ENCODE peak calls at places on chromosomes 6 and 20, in eight cellular contexts. L is endothelial cell, J is amniotic stem cell, O is AML-193, X is HTR-8/SVneo, F is fibroblast of the aortic adventitia, G is AG09319, P is HEK293T. S is an unnamed sample.

GRCh38 chr6:26553739-26554668 is 15.8 kb downstream of the HMGN4 start:
- DNase-seq in L (peak; percentile 79), J (peak; percentile 81), O (peak; percentile 86), X (no peak), F (peak; percentile 99), G (peak; percentile 79), P (no peak), S (peak; percentile 80)

GRCh38 chr6:31834704-31835375 is 7.3 kb downstream of the HSPA1B start:
- DNase-seq in L (peak; percentile 58), J (peak; percentile 73), O (peak; percentile 91), X (peak; percentile 57), F (peak; percentile 86), G (no peak), P (peak; percentile 65), S (peak; percentile 74)

GRCh38 chr6:69867075-69867911 is 937 bp downstream of the COL19A1 start:
- DNase-seq in L (peak; percentile 74), J (no peak), O (no peak), X (peak; percentile 32), F (peak; percentile 6), G (no peak), P (peak; percentile 65), S (no peak)

GRCh38 chr6:3987072-3987471 is 91.9 kb downstream of the FAM217A start:
- DNase-seq in L (no peak), J (no peak), O (no peak), X (no peak), F (no peak), G (no peak), P (no peak), S (no peak)

GRCh38 chr20:49983123-49983847 is 505 bp downstream of the SNAI1 start:
- DNase-seq in L (no peak), J (no peak), O (no peak), X (no peak), F (no peak), G (no peak), P (no peak), S (no peak)

GRCh38 chr20:18258126-18258860 is 30.0 kb upstream of the ZNF133 start:
- DNase-seq in L (no peak), J (no peak), O (no peak), X (no peak), F (no peak), G (no peak), P (no peak), S (no peak)

GRCh38 chr6:11423072-11423471 is 114.5 kb upstream of the TMEM170B start:
- DNase-seq in L (no peak), J (no peak), O (no peak), X (no peak), F (no peak), G (no peak), P (no peak), S (no peak)

GRCh38 chr20:367486-367887 is 13.1 kb upstream of the TRIB3 start:
- DNase-seq in L (no peak), J (no peak), O (no peak), X (no peak), F (no peak), G (no peak), P (no peak), S (no peak)

GRCh38 chr20:18585134-18585533 is 2.7 kb upstream of the DTD1 start:
- DNase-seq in L (no peak), J (no peak), O (no peak), X (no peak), F (peak; percentile 88), G (peak; percentile 28), P (no peak), S (no peak)

GRCh38 chr6:25732468-25733198 is 21.9 kb upstream of the SLC17A4 start:
- DNase-seq in L (no peak), J (no peak), O (no peak), X (no peak), F (no peak), G (no peak), P (no peak), S (no peak)

GRCh38 chr20:64277571-64278318 is 22.2 kb downstream of the PCMTD2 start:
- DNase-seq in L (no peak), J (no peak), O (no peak), X (no peak), F (no peak), G (no peak), P (no peak), S (no peak)

GRCh38 chr20:63026582-63027424 is 20.0 kb upstream of the BHLHE23 start:
- DNase-seq in L (no peak), J (no peak), O (no peak), X (no peak), F (no peak), G (no peak), P (no peak), S (no peak)

GRCh38 chr6:77264970-77265369 is 198.3 kb downstream of the HTR1B start:
- DNase-seq in L (no peak), J (no peak), O (no peak), X (no peak), F (no peak), G (no peak), P (no peak), S (no peak)

GRCh38 chr6:79570129-79570801 is 33.0 kb upstream of the LCA5 start:
- DNase-seq in L (no peak), J (no peak), O (no peak), X (no peak), F (peak; percentile 75), G (no peak), P (no peak), S (no peak)

GRCh38 chr20:32505723-32506473 is 79.2 kb downstream of the NOL4L start:
- DNase-seq in L (no peak), J (no peak), O (peak; percentile 74), X (no peak), F (no peak), G (no peak), P (no peak), S (peak; percentile 72)

GRCh38 chr6:106745824-106746610 is 116.6 kb downstream of the QRSL1 start:
- DNase-seq in L (no peak), J (no peak), O (no peak), X (peak; percentile 21), F (peak; percentile 8), G (no peak), P (no peak), S (no peak)

GRCh38 chr6:145809785-145810184 is 4.8 kb downstream of the FBXO30 start:
- DNase-seq in L (no peak), J (no peak), O (peak; percentile 16), X (no peak), F (peak; percentile 51), G (no peak), P (no peak), S (no peak)

GRCh38 chr6:140436023-140436811 is 1061.8 kb upstream of the CITED2 start:
- DNase-seq in L (no peak), J (no peak), O (no peak), X (no peak), F (peak; percentile 71), G (peak; percentile 64), P (no peak), S (no peak)

GRCh38 chr6:113405326-113406050 is 451.7 kb upstream of the MARCKS start:
- DNase-seq in L (no peak), J (no peak), O (no peak), X (no peak), F (no peak), G (no peak), P (no peak), S (no peak)

GRCh38 chr6:100512203-100512862 is 47.6 kb upstream of the SIM1 start:
- DNase-seq in L (no peak), J (peak; percentile 8), O (no peak), X (no peak), F (peak; percentile 23), G (no peak), P (no peak), S (no peak)